ENCODE peak calls at places on chromosomes 1 and 21, in seven cellular contexts. P, W, K, D, N, J and B are unnamed samples.

GRCh38 chr1:70675737-70676156 is 264.7 kb downstream of the CTH start:
- DNase-seq in N (no peak), D (no peak), J (no peak), K (no peak), P (peak), W (no peak), B (no peak)

GRCh38 chr1:226711976-226712778 is 26.9 kb downstream of the ITPKB start:
- DNase-seq in D (no peak), N (no peak), K (no peak), J (no peak), W (no peak), P (peak), B (no peak)

GRCh38 chr1:226111109-226111864 is 48.8 kb downstream of the H3-3A start:
- DNase-seq in P (peak), W (no peak), N (no peak), J (no peak), K (no peak), D (no peak), B (no peak)

GRCh38 chr1:197781998-197782718 is 6.9 kb upstream of the DENND1B start:
- DNase-seq in K (no peak), P (no peak), J (no peak), N (peak), W (no peak), D (no peak), B (no peak)

GRCh38 chr21:36470294-36470693 is 9.6 kb downstream of the CLDN14 start:
- DNase-seq in N (no peak), P (no peak), K (no peak), D (no peak), W (no peak), J (peak), B (no peak)

GRCh38 chr1:206647224-206647623 is 11.9 kb downstream of the DYRK3 start:
- DNase-seq in K (no peak), D (no peak), P (no peak), J (no peak), N (no peak), W (no peak), B (no peak)

GRCh38 chr21:42513985-42514882 is 582 bp downstream of the SLC37A1 start:
- DNase-seq in K (peak), J (peak), W (peak), P (peak), N (peak), D (peak), B (no peak)

GRCh38 chr21:33020558-33021100 is 5.1 kb upstream of the OLIG2 start:
- DNase-seq in N (no peak), D (no peak), W (no peak), K (no peak), P (no peak), J (no peak), B (no peak)

GRCh38 chr1:15384301-15384901 is 25.3 kb upstream of the EFHD2 start:
- DNase-seq in D (no peak), N (no peak), J (no peak), W (no peak), P (no peak), K (no peak), B (peak)

GRCh38 chr1:87129606-87130005 is 199.1 kb upstream of the LMO4 start:
- DNase-seq in P (no peak), K (no peak), N (no peak), J (no peak), W (peak), D (no peak), B (no peak)

GRCh38 chr1:12150456-12151200 is 16.2 kb upstream of the TNFRSF1B start:
- DNase-seq in J (no peak), N (no peak), K (no peak), W (no peak), P (peak), D (peak), B (no peak)

GRCh38 chr1:114745351-114745750 is 12.4 kb downstream of the CSDE1 start:
- DNase-seq in D (no peak), N (no peak), W (no peak), J (no peak), P (no peak), K (no peak), B (no peak)

GRCh38 chr1:90850181-90850924 is 133.3 kb upstream of the BARHL2 start:
- DNase-seq in P (no peak), D (peak), W (peak), J (peak), K (peak), N (no peak), B (peak)

GRCh38 chr21:44572959-44573583 is 458 bp upstream of the KRTAP10-4 start:
- DNase-seq in P (no peak), K (no peak), D (no peak), J (peak), N (peak), W (no peak), B (no peak)

GRCh38 chr1:68010094-68010493 is 40.3 kb downstream of the DIRAS3 start:
- DNase-seq in N (peak), P (no peak), J (no peak), D (no peak), W (no peak), K (no peak), B (no peak)

GRCh38 chr1:33337994-33338494 is 17.1 kb upstream of the A3GALT2 start:
- DNase-seq in J (no peak), P (no peak), N (no peak), W (no peak), D (no peak), K (no peak), B (no peak)

GRCh38 chr1:221708987-221709386 is 32.9 kb downstream of the DUSP10 start:
- DNase-seq in K (peak), P (no peak), N (peak), W (peak), J (no peak), D (peak), B (peak)

GRCh38 chr1:225044258-225044657 is 114.8 kb downstream of the DNAH14 start:
- DNase-seq in N (no peak), D (no peak), W (no peak), K (no peak), J (no peak), P (no peak), B (no peak)

DNA sequence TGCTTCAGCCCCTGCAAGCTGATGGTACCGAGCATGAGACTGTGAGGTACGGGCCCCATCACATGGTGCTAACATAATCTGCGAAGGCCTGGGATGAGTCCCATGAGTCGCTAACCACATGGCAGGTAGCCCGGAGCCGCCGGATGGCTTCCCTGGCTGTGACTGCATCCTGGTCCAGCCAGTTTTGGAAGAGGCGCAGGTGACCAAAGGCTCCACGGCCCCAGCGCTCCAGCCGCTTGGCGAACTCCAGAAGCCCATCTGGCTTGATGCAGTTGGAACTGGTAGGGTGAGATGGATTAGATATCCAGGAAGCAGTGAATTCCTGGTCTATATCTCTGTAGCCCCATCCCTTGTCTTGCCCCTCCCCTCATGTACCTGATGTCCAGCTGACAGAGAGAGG is 24.6 kb downstream of the LRRC41 start:
- DNase-seq in D (peak), N (peak), J (no peak), K (no peak), W (peak), P (no peak), B (no peak)
- H3K27ac ChIP-seq in D (no peak), N (peak), J (no peak), K (no peak), W (no peak), P (no peak), B (no peak)

DNA sequence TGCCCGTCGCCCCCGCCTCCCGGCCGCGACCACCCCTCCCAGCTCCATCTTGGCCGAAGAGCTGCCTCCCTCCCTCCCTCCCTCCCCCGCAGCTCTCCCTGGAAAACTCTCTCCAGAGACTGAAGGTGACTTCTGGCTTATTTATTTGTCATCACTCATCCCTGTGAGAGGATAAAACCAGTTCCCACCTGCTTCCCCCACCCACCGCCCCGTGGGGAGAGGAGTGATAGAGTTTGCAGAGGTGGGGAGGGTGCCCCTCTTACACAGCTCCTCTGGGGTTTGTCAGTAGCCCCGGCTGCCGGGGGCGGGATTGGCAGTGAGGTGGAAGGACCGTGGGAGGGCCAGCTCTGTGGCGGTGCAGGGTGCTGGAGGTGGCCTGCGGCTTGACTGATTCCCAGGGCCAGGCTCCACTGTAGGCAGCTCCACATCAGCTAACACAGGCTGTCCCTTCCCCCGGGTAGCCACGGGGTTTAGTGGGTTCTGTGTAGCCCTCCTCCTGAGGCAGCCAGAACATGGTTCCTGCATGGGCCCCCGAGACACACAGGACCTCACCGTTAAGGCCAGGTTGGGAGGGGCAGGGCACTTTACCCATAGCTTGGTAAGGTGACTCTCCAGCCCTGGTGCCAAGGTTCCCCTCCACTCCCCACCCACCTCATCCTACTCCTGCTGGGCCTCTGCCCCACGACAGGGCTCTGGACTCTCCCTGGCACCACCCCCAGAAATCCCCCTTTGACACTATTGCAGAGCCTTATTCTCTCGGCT is 62.2 kb downstream of the ELK4 start:
- DNase-seq in P (no peak), J (peak), N (peak), D (no peak), W (no peak), K (no peak), B (no peak)
- H3K27ac ChIP-seq in P (no peak), J (no peak), N (no peak), D (no peak), W (no peak), K (peak), B (no peak)

DNA sequence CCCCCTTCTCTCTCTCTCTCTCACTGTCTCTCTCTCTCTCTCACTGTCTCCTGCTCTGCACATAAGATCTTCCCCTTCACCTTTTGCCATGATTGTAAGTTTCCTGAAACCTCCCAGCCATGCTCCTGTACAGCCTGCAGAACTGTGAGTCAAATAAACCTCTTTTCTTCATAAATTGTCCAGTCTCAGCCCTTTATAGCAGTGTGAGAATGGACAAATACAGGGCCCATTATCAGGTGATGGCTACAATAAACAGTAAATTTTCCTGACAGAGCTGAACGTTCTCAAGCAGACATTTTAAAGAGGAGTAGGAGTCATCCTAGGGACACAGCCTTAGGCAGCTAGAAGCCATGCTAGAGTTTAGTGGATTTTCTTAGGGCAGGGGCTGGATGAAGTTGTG is 1679.7 kb upstream of the B3GALT2 start:
- DNase-seq in N (no peak), W (no peak), J (no peak), K (no peak), P (no peak), D (no peak), B (no peak)
- H3K27ac ChIP-seq in N (no peak), W (no peak), J (no peak), K (no peak), P (no peak), D (no peak), B (no peak)

GRCh38 chr1:18803392-18803791 is 56.1 kb downstream of the TAS1R2 start:
- DNase-seq in J (no peak), D (no peak), W (no peak), K (no peak), P (no peak), N (no peak), B (no peak)
- H3K27ac ChIP-seq in J (no peak), D (no peak), W (no peak), K (no peak), P (no peak), N (no peak), B (no peak)

GRCh38 chr21:25424674-25425073 is 182.6 kb downstream of the MRPL39 start:
- DNase-seq in D (no peak), K (no peak), W (no peak), J (no peak), N (no peak), P (no peak), B (no peak)
- H3K27ac ChIP-seq in D (no peak), K (no peak), W (no peak), J (no peak), N (no peak), P (no peak), B (no peak)

DNA sequence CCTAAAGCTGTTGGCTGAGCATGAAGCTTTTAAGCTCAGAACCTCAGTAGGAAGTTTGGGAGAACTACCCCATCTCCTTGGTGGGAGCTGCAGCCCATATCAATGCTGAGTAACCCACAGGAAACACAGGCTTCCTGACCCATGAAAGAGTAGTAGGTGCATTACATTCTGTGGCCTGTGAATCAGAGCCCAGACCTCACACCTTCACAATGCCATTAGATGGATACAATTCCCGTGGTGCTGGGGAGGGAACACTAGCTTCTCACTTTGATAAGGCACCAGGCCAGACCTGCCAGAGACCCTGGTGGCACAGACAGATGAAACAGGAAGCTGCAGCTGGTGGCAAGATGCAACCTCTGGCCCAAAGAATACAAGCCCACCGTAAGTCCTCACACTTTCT is 308.8 kb downstream of the NPHP4 start:
- DNase-seq in D (no peak), N (no peak), W (no peak), J (no peak), K (no peak), P (no peak), B (no peak)
- H3K27ac ChIP-seq in D (no peak), N (no peak), W (no peak), J (no peak), K (no peak), P (no peak), B (no peak)